ENCODE peak calls at places on chromosomes 6 and 20, in ten cellular contexts. V is brain microvascular endothelial cell; K is cardiac fibroblast; U is epithelial cell of esophagus; T is effector CD4-positive, alpha-beta T cell; E is sciatic nerve; P is T-helper 17 cell; B is AG10803; D is glutamatergic neuron; J is heart right ventricle. Y is an unnamed sample.

GRCh38 chr20:57251344-57251743 is 15.1 kb downstream of the BMP7 start:
- DNase-seq in V (peak), K (no peak), U (no peak), T (no peak), E (no peak), P (no peak), B (no peak), D (no peak), J (no peak), Y (no peak)

GRCh38 chr6:3813150-3813780 is 35.9 kb upstream of the FAM50B start:
- DNase-seq in V (peak), K (peak), U (peak), T (no peak), E (no peak), P (no peak), B (peak), D (no peak), J (peak), Y (no peak)

GRCh38 chr6:105041880-105042279 is 85.0 kb downstream of the LIN28B start:
- DNase-seq in V (no peak), K (no peak), U (no peak), T (no peak), E (no peak), P (no peak), B (no peak), D (no peak), J (no peak), Y (no peak)

GRCh38 chr6:169783971-169784930 is 32.8 kb downstream of the ERMARD start:
- DNase-seq in V (no peak), K (no peak), U (no peak), T (no peak), E (no peak), P (no peak), B (no peak), D (no peak), J (no peak), Y (no peak)

GRCh38 chr6:151806757-151807512 is 547 bp upstream of the ESR1 start:
- DNase-seq in V (peak), K (peak), U (no peak), T (no peak), E (no peak), P (no peak), B (peak), D (no peak), J (no peak), Y (no peak)

GRCh38 chr6:131949909-131950766 is 1.0 kb downstream of the CCN2 start:
- DNase-seq in V (peak), K (peak), U (peak), T (no peak), E (peak), P (no peak), B (peak), D (peak), J (peak), Y (peak)

GRCh38 chr6:110816110-110816409 is 791 bp upstream of the CDK19 start:
- DNase-seq in V (no peak), K (no peak), U (no peak), T (no peak), E (no peak), P (no peak), B (no peak), D (no peak), J (no peak), Y (no peak)

GRCh38 chr20:24406761-24407550 is 62.5 kb upstream of the SYNDIG1 start:
- DNase-seq in V (no peak), K (peak), U (peak), T (no peak), E (no peak), P (no peak), B (no peak), D (no peak), J (no peak), Y (no peak)

GRCh38 chr6:156822747-156823206 is 45.6 kb downstream of the ARID1B start:
- DNase-seq in V (no peak), K (no peak), U (no peak), T (no peak), E (no peak), P (no peak), B (no peak), D (no peak), J (no peak), Y (no peak)

GRCh38 chr20:36773548-36774242 is at the start of gene DSN1:
- DNase-seq in V (peak), K (peak), U (peak), T (peak), E (peak), P (peak), B (peak), D (peak), J (peak), Y (peak)

GRCh38 chr6:131867744-131868143 is 59.9 kb downstream of the ENPP1 start:
- DNase-seq in V (peak), K (peak), U (no peak), T (no peak), E (no peak), P (no peak), B (peak), D (no peak), J (no peak), Y (no peak)

GRCh38 chr6:52475307-52475706 is 55.2 kb downstream of the EFHC1 start:
- DNase-seq in V (no peak), K (no peak), U (no peak), T (no peak), E (no peak), P (no peak), B (no peak), D (no peak), J (no peak), Y (no peak)

GRCh38 chr20:57953638-57954037 is 243.8 kb upstream of the PMEPA1 start:
- DNase-seq in V (peak), K (no peak), U (peak), T (no peak), E (no peak), P (no peak), B (no peak), D (no peak), J (no peak), Y (no peak)

GRCh38 chr6:135990437-135990836 is 138.9 kb downstream of the PDE7B start:
- DNase-seq in V (no peak), K (no peak), U (peak), T (no peak), E (no peak), P (no peak), B (no peak), D (no peak), J (no peak), Y (no peak)

GRCh38 chr6:115969207-115969929 is 91.3 kb downstream of the FRK start:
- DNase-seq in V (peak), K (peak), U (no peak), T (no peak), E (no peak), P (no peak), B (no peak), D (peak), J (peak), Y (no peak)

GRCh38 chr6:56865081-56865875 is 89.6 kb upstream of the BEND6 start:
- DNase-seq in V (no peak), K (no peak), U (peak), T (no peak), E (no peak), P (no peak), B (no peak), D (no peak), J (no peak), Y (no peak)

GRCh38 chr6:10558575-10558974 is 37.4 kb downstream of the GCNT2 start:
- DNase-seq in V (no peak), K (no peak), U (no peak), T (no peak), E (no peak), P (no peak), B (no peak), D (no peak), J (peak), Y (no peak)

GRCh38 chr20:3276400-3277015 is 37.5 kb upstream of the SLC4A11 start:
- DNase-seq in V (peak), K (peak), U (peak), T (no peak), E (no peak), P (no peak), B (peak), D (no peak), J (no peak), Y (peak)

GRCh38 chr6:46715106-46715505 is 20.1 kb downstream of the PLA2G7 start:
- DNase-seq in V (no peak), K (peak), U (peak), T (no peak), E (no peak), P (no peak), B (no peak), D (no peak), J (no peak), Y (no peak)

GRCh38 chr6:114785235-114786127 is 442.7 kb upstream of the HS3ST5 start:
- DNase-seq in V (no peak), K (no peak), U (peak), T (no peak), E (no peak), P (no peak), B (no peak), D (no peak), J (no peak), Y (no peak)

GRCh38 chr20:44552950-44553908 is 29.1 kb upstream of the PKIG start:
- DNase-seq in V (peak), K (peak), U (peak), T (no peak), E (no peak), P (no peak), B (peak), D (no peak), J (no peak), Y (no peak)

GRCh38 chr6:42885702-42886101 is 6.3 kb downstream of the RPL7L1 start:
- DNase-seq in V (no peak), K (no peak), U (no peak), T (no peak), E (no peak), P (no peak), B (no peak), D (no peak), J (no peak), Y (no peak)

GRCh38 chr6:47066418-47066817 is 24.3 kb upstream of the ADGRF1 start:
- DNase-seq in V (no peak), K (no peak), U (peak), T (no peak), E (no peak), P (no peak), B (no peak), D (no peak), J (no peak), Y (no peak)

GRCh38 chr6:71294121-71294523 is 5.5 kb downstream of the OGFRL1 start:
- DNase-seq in V (peak), K (peak), U (peak), T (no peak), E (no peak), P (no peak), B (peak), D (no peak), J (no peak), Y (no peak)

GRCh38 chr20:53706008-53706481 is 112.4 kb upstream of the ZNF217 start:
- DNase-seq in V (no peak), K (no peak), U (peak), T (no peak), E (no peak), P (no peak), B (peak), D (no peak), J (no peak), Y (no peak)

GRCh38 chr6:14074723-14075503 is 42.7 kb upstream of the CD83 start:
- DNase-seq in V (peak), K (peak), U (peak), T (no peak), E (no peak), P (no peak), B (peak), D (no peak), J (peak), Y (no peak)

GRCh38 chr6:41936073-41936837 is 5.4 kb downstream of the CCND3 start:
- DNase-seq in V (peak), K (peak), U (peak), T (peak), E (peak), P (peak), B (peak), D (peak), J (peak), Y (peak)

GRCh38 chr6:107743311-107743710 is 80.8 kb downstream of the SCML4 start:
- DNase-seq in V (no peak), K (no peak), U (peak), T (no peak), E (no peak), P (no peak), B (no peak), D (no peak), J (no peak), Y (no peak)

GRCh38 chr20:9741996-9742395 is 96.9 kb downstream of the PAK5 start:
- DNase-seq in V (no peak), K (no peak), U (no peak), T (no peak), E (no peak), P (no peak), B (no peak), D (no peak), J (no peak), Y (no peak)

GRCh38 chr6:50602191-50602810 is 111.0 kb upstream of the TFAP2D start:
- DNase-seq in V (peak), K (peak), U (peak), T (no peak), E (no peak), P (no peak), B (peak), D (no peak), J (no peak), Y (peak)

GRCh38 chr20:13348301-13349239 is 127.5 kb downstream of the ISM1 start:
- DNase-seq in V (peak), K (no peak), U (no peak), T (no peak), E (no peak), P (no peak), B (peak), D (no peak), J (no peak), Y (no peak)

GRCh38 chr6:11218827-11219826 is 13.3 kb downstream of the NEDD9 start:
- DNase-seq in V (no peak), K (peak), U (no peak), T (no peak), E (peak), P (no peak), B (no peak), D (no peak), J (peak), Y (peak)

GRCh38 chr20:25083773-25084615 is 2.1 kb upstream of the VSX1 start:
- DNase-seq in V (no peak), K (no peak), U (no peak), T (no peak), E (peak), P (no peak), B (no peak), D (no peak), J (no peak), Y (no peak)

GRCh38 chr6:68635706-68636513 is 828 bp downstream of the ADGRB3 start:
- DNase-seq in V (peak), K (peak), U (peak), T (no peak), E (peak), P (no peak), B (no peak), D (peak), J (no peak), Y (no peak)

GRCh38 chr6:10618409-10618808 is 76.0 kb downstream of the C6orf52 start:
- DNase-seq in V (no peak), K (no peak), U (no peak), T (no peak), E (no peak), P (no peak), B (no peak), D (no peak), J (no peak), Y (no peak)

GRCh38 chr20:45925821-45926506 is 8.5 kb upstream of the PCIF1 start:
- DNase-seq in V (no peak), K (no peak), U (no peak), T (no peak), E (no peak), P (no peak), B (no peak), D (no peak), J (no peak), Y (no peak)

GRCh38 chr20:8616792-8617191 is 452.1 kb upstream of the PLCB4 start:
- DNase-seq in V (no peak), K (peak), U (no peak), T (no peak), E (no peak), P (no peak), B (peak), D (no peak), J (no peak), Y (peak)

GRCh38 chr6:108127826-108128225 is 38.0 kb upstream of the NR2E1 start:
- DNase-seq in V (peak), K (peak), U (peak), T (no peak), E (no peak), P (no peak), B (no peak), D (no peak), J (no peak), Y (peak)

Y was measured in NCI-H460.